ENCODE peak calls at places on chromosome 13, in six cellular contexts. Q is C1 segment of cervical spinal cord; W is Jurkat, Clone E6-1; M is stomach; V is stimulated activated CD4-positive, alpha-beta T cell treated with anti-CD3 and anti-CD28 coated beads, Interleukin-2, amount 100 ng/mL, for 48 hours; R is amygdala. D is an unnamed sample.

GRCh38 chr13:51825681-51826254 is 19.2 kb downstream of the TMEM272 start:
- DNase-seq in Q (no peak), W (no peak), M (no peak), V (no peak), R (no peak), D (no peak)

GRCh38 chr13:20249913-20250312 is 17.8 kb upstream of the GJB6 start:
- DNase-seq in Q (no peak), W (no peak), M (no peak), V (no peak), R (no peak), D (no peak)

GRCh38 chr13:28805193-28805819 is 14.8 kb upstream of the MTUS2 start:
- DNase-seq in Q (no peak), W (no peak), M (no peak), V (peak), R (no peak), D (peak)

GRCh38 chr13:87234981-87235380 is 436.2 kb upstream of the SLITRK5 start:
- DNase-seq in Q (no peak), W (peak), M (no peak), V (no peak), R (no peak), D (peak)

GRCh38 chr13:75829874-75830273 is 193.7 kb downstream of the LMO7 start:
- DNase-seq in Q (no peak), W (no peak), M (no peak), V (no peak), R (no peak), D (peak)

GRCh38 chr13:49214917-49215376 is 5.2 kb upstream of the MLNR start:
- DNase-seq in Q (peak), W (peak), M (peak), V (no peak), R (no peak), D (peak)

GRCh38 chr13:111846396-111847174 is 220.4 kb upstream of the SOX1 start:
- DNase-seq in Q (no peak), W (no peak), M (no peak), V (no peak), R (no peak), D (no peak)

GRCh38 chr13:79404361-79404760 is 1.7 kb downstream of the RBM26 start:
- DNase-seq in Q (no peak), W (no peak), M (no peak), V (no peak), R (no peak), D (no peak)

GRCh38 chr13:41652735-41653361 is 195.5 kb downstream of the RGCC start:
- DNase-seq in Q (no peak), W (peak), M (no peak), V (peak), R (no peak), D (peak)

GRCh38 chr13:113862766-113863510 is 938 bp downstream of the GAS6 start:
- DNase-seq in Q (peak), W (no peak), M (peak), V (no peak), R (no peak), D (peak)

GRCh38 chr13:95298169-95298940 is 2.9 kb downstream of the ABCC4 start:
- DNase-seq in Q (no peak), W (no peak), M (no peak), V (no peak), R (no peak), D (no peak)

GRCh38 chr13:53138369-53139036 is 109.9 kb downstream of the OLFM4 start:
- DNase-seq in Q (no peak), W (no peak), M (no peak), V (no peak), R (no peak), D (peak)

GRCh38 chr13:83007226-83007625 is 875.0 kb downstream of the SLITRK1 start:
- DNase-seq in Q (no peak), W (no peak), M (no peak), V (no peak), R (no peak), D (no peak)

GRCh38 chr13:37446503-37446902 is 152.1 kb downstream of the POSTN start:
- DNase-seq in Q (no peak), W (no peak), M (no peak), V (no peak), R (no peak), D (peak)

GRCh38 chr13:40351537-40352384 is 314.7 kb downstream of the FOXO1 start:
- DNase-seq in Q (no peak), W (no peak), M (no peak), V (no peak), R (no peak), D (no peak)

GRCh38 chr13:39634956-39635355 is 20.5 kb upstream of the COG6 start:
- DNase-seq in Q (no peak), W (no peak), M (no peak), V (no peak), R (no peak), D (no peak)

GRCh38 chr13:111270765-111271164 is 49.7 kb upstream of the TEX29 start:
- DNase-seq in Q (no peak), W (no peak), M (no peak), V (no peak), R (no peak), D (peak)

GRCh38 chr13:112954488-112955270 is 14.3 kb upstream of the MCF2L start:
- DNase-seq in Q (no peak), W (no peak), M (peak), V (no peak), R (no peak), D (no peak)

GRCh38 chr13:44368062-44368591 is 5.5 kb upstream of the SERP2 start:
- DNase-seq in Q (no peak), W (no peak), M (no peak), V (no peak), R (no peak), D (peak)

GRCh38 chr13:113033054-113033453 is 64.0 kb downstream of the MCF2L start:
- DNase-seq in Q (no peak), W (no peak), M (no peak), V (no peak), R (no peak), D (no peak)

D was measured in GM23248.